ENCODE peak calls at places on chromosomes 1 and 21, in ten cellular contexts. R, M, C, T, A, L, E, V, Q and D are unnamed samples.

GRCh38 chr1:41671116-41671755 is 186.8 kb upstream of the EDN2 start:
- DNase-seq in A (no peak), L (no peak), E (no peak), M (no peak), V (no peak), T (no peak), C (no peak), R (no peak), Q (no peak), D (no peak)

GRCh38 chr1:43152866-43153265 is 19.2 kb downstream of the EBNA1BP2 start:
- DNase-seq in A (no peak), E (no peak), T (no peak), V (no peak), Q (no peak), M (no peak), R (no peak), L (no peak), C (no peak), D (no peak)

GRCh38 chr1:21818661-21819060 is 6.6 kb downstream of the LDLRAD2 start:
- DNase-seq in V (peak), A (peak), C (peak), T (no peak), Q (peak), R (peak), E (no peak), L (peak), M (no peak), D (no peak)

GRCh38 chr1:98794196-98794886 is 132.8 kb downstream of the SNX7 start:
- DNase-seq in T (peak), Q (peak), C (peak), A (peak), M (peak), V (no peak), L (peak), R (peak), E (peak), D (no peak)

GRCh38 chr1:173925306-173926242 is 8.4 kb upstream of the SERPINC1 start:
- DNase-seq in T (no peak), A (no peak), C (no peak), R (no peak), M (peak), L (no peak), Q (no peak), V (no peak), E (no peak), D (no peak)

GRCh38 chr1:150567717-150568561 is 11.5 kb downstream of the MCL1 start:
- DNase-seq in V (peak), T (peak), Q (peak), R (peak), C (no peak), L (peak), E (peak), M (peak), A (peak), D (peak)

GRCh38 chr1:31467005-31467674 is 54.1 kb downstream of the SERINC2 start:
- DNase-seq in R (no peak), M (no peak), T (no peak), Q (no peak), V (no peak), E (no peak), A (no peak), L (no peak), C (no peak), D (no peak)

GRCh38 chr1:27961646-27962221 is 2.0 kb downstream of the XKR8 start:
- DNase-seq in L (no peak), E (no peak), C (no peak), R (no peak), V (no peak), M (no peak), A (no peak), Q (no peak), T (no peak), D (no peak)

GRCh38 chr1:210764536-210764935 is 369.4 kb downstream of the KCNH1 start:
- DNase-seq in T (no peak), M (no peak), V (no peak), A (no peak), L (no peak), E (no peak), Q (no peak), R (no peak), C (no peak), D (no peak)

GRCh38 chr1:59072017-59072947 is 224.6 kb upstream of the FGGY start:
- DNase-seq in T (peak), L (peak), C (no peak), E (no peak), R (no peak), M (no peak), V (no peak), Q (no peak), A (peak), D (no peak)

GRCh38 chr21:46151261-46151988 is 4.0 kb downstream of the FTCD start:
- DNase-seq in T (no peak), M (peak), E (peak), V (peak), A (peak), L (no peak), C (no peak), R (peak), Q (no peak), D (no peak)

GRCh38 chr1:43776043-43776761 is 68.9 kb downstream of the ST3GAL3 start:
- DNase-seq in E (no peak), A (no peak), T (peak), L (peak), V (no peak), M (no peak), Q (peak), C (no peak), R (no peak), D (no peak)

GRCh38 chr1:29896791-29897725 is 660.7 kb downstream of the PTPRU start:
- DNase-seq in V (no peak), A (no peak), E (no peak), M (peak), C (no peak), L (no peak), Q (no peak), R (no peak), T (no peak), D (no peak)

GRCh38 chr1:214303106-214303505 is 22.1 kb downstream of the SMYD2 start:
- DNase-seq in A (no peak), R (no peak), T (no peak), M (no peak), C (no peak), L (no peak), E (no peak), Q (no peak), V (no peak), D (peak)

GRCh38 chr1:43066578-43066977 is 105.5 kb downstream of the EBNA1BP2 start:
- DNase-seq in V (no peak), L (no peak), T (no peak), E (no peak), C (no peak), Q (no peak), A (no peak), M (no peak), R (no peak), D (peak)

GRCh38 chr1:184748767-184749166 is 5.9 kb downstream of the EDEM3 start:
- DNase-seq in L (no peak), T (no peak), A (no peak), C (no peak), Q (no peak), M (no peak), E (no peak), R (no peak), V (no peak), D (no peak)

DNA sequence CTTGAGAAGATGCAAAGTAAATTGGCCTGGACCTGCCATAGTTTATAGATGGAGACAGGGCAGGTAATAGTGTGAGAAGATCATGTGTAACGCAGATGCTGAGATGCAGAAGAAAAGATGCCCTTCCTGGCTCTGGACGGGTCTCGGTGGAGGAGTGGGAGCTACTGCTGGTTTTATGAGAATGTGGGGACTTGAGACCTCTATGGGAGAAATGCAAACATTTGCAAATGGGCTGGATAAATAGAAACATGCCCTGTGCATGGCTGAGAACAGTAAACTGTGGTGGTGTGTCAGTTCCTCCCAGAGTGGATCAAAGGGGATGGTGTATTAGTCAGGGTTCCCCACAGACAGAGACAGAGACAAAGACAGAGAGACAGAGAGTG is 21.9 kb downstream of the UBASH3A start:
- DNase-seq in T (no peak), L (no peak), Q (no peak), V (no peak), M (no peak), A (no peak), R (no peak), E (no peak), C (no peak), D (no peak)
- TF ChIP-seq POLR2A in T (no peak), L (no peak), Q (no peak), V (no peak), M (no peak), A (no peak), R (no peak), E (no peak), C (no peak), D (no peak)

GRCh38 chr1:222739465-222739864 is 2.5 kb downstream of the FAM177B start:
- DNase-seq in C (no peak), V (no peak), A (no peak), E (no peak), Q (no peak), L (no peak), T (no peak), M (no peak), R (no peak), D (no peak)
- H3K4me3 ChIP-seq in C (no peak), V (no peak), A (no peak), E (no peak), Q (no peak), L (no peak), T (no peak), M (no peak), R (no peak), D (no peak)

GRCh38 chr1:67802565-67802964 is 30.7 kb downstream of the GNG12 start:
- DNase-seq in C (no peak), T (no peak), E (no peak), Q (no peak), R (no peak), V (no peak), L (no peak), A (peak), M (no peak), D (no peak)

GRCh38 chr1:67803380-67804279 is 29.6 kb downstream of the GNG12 start:
- DNase-seq in L (no peak), E (no peak), T (no peak), A (no peak), V (no peak), M (no peak), C (no peak), Q (no peak), R (no peak), D (no peak)

GRCh38 chr1:67804710-67805109 is 28.6 kb downstream of the GNG12 start:
- DNase-seq in E (no peak), L (no peak), R (no peak), T (no peak), Q (no peak), A (no peak), V (no peak), M (no peak), C (no peak), D (no peak)

GRCh38 chr1:67807282-67807681 is 26.0 kb downstream of the GNG12 start:
- DNase-seq in C (no peak), L (no peak), Q (no peak), E (no peak), M (no peak), T (no peak), A (no peak), R (no peak), V (no peak), D (no peak)

GRCh38 chr1:67801903-67802302 is 31.4 kb downstream of the GNG12 start:
- DNase-seq in V (no peak), R (no peak), L (no peak), E (no peak), M (no peak), Q (no peak), C (no peak), T (no peak), A (no peak), D (no peak)
- TF ChIP-seq POLR2A in V (no peak), R (no peak), L (no peak), E (no peak), M (no peak), Q (no peak), C (no peak), T (no peak), A (no peak), D (no peak)

GRCh38 chr1:3072948-3073519 is 4.0 kb downstream of the PRDM16 start:
- DNase-seq in V (no peak), Q (no peak), R (no peak), T (no peak), C (no peak), L (no peak), A (no peak), M (no peak), E (no peak), D (no peak)

GRCh38 chr1:3070654-3071506 is 1.9 kb downstream of the PRDM16 start:
- DNase-seq in V (peak), C (no peak), E (no peak), Q (no peak), A (no peak), L (no peak), T (no peak), R (no peak), M (peak), D (no peak)

GRCh38 chr1:3070304-3070653 is 1.3 kb downstream of the PRDM16 start:
- DNase-seq in V (no peak), A (no peak), T (no peak), R (no peak), E (no peak), C (no peak), M (no peak), Q (no peak), L (no peak), D (no peak)

GRCh38 chr1:3072178-3072947 is 3.4 kb downstream of the PRDM16 start:
- DNase-seq in R (no peak), L (no peak), V (no peak), M (peak), E (no peak), T (no peak), Q (no peak), A (no peak), C (no peak), D (no peak)

GRCh38 chr1:3071507-3072177 is 2.6 kb downstream of the PRDM16 start:
- DNase-seq in C (no peak), E (no peak), T (no peak), Q (no peak), L (no peak), V (peak), R (no peak), M (no peak), A (no peak), D (no peak)
- H3K4me3 ChIP-seq in C (no peak), E (peak), T (no peak), Q (no peak), L (no peak), V (no peak), R (peak), M (no peak), A (no peak), D (no peak)

GRCh38 chr1:11807087-11807486 is 1.1 kb downstream of the CLCN6 start:
- DNase-seq in T (no peak), Q (no peak), E (no peak), R (no peak), A (no peak), M (no peak), C (no peak), V (no peak), L (no peak), D (no peak)

GRCh38 chr1:11804666-11805453 is 904 bp downstream of the MTHFR start:
- DNase-seq in V (no peak), L (peak), T (peak), E (peak), C (no peak), Q (no peak), M (peak), R (peak), A (peak), D (no peak)

GRCh38 chr1:11802973-11803885 is 2.5 kb downstream of the MTHFR start:
- DNase-seq in T (peak), Q (no peak), L (peak), R (peak), A (peak), C (peak), E (peak), M (peak), V (peak), D (peak)

GRCh38 chr1:11806307-11806936 is 431 bp downstream of the CLCN6 start:
- DNase-seq in T (peak), R (peak), C (no peak), V (no peak), E (peak), M (no peak), A (no peak), Q (no peak), L (peak), D (no peak)

GRCh38 chr1:11805454-11806306 is at the start of the genes CLCN6 and MTHFR:
- DNase-seq in V (peak), Q (peak), R (peak), M (peak), T (peak), C (peak), E (peak), L (peak), A (peak), D (peak)
- TF ChIP-seq POLR2A in V (peak), Q (peak), R (peak), M (peak), T (peak), C (peak), E (peak), L (peak), A (peak), D (peak)

DNA sequence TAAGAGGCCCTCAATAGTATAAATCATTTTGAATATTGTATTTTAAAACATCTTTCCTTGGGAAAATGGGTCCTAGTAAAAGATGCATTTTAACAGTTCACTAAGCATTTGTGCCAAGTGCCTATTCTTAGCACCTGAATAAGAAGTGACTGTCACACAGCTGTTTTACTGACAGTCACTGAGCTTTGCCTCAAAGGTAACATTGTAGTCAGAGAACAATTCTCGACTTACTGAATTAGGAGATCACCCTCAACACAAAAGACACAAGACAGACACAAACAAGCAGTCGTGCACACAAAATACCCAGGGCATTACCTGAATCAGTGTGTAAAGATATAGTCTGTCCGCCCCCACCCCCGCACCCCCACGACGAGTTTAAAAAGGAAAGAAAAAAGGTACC is 388 bp downstream of the ESRRG start:
- DNase-seq in M (no peak), L (no peak), A (no peak), T (no peak), V (no peak), R (no peak), C (no peak), E (no peak), Q (no peak), D (no peak)
- H3K4me3 ChIP-seq in M (peak), L (no peak), A (peak), T (no peak), V (peak), R (peak), C (no peak), E (peak), Q (no peak), D (no peak)

GRCh38 chr1:227838181-227838580 is 22.7 kb downstream of the PRSS38 start:
- DNase-seq in Q (no peak), A (no peak), C (no peak), L (no peak), R (no peak), T (no peak), E (no peak), V (no peak), M (no peak), D (no peak)

GRCh38 chr1:227845519-227845918 is 30.0 kb downstream of the PRSS38 start:
- DNase-seq in R (no peak), E (no peak), M (no peak), Q (no peak), L (no peak), T (no peak), V (no peak), C (no peak), A (no peak), D (peak)

GRCh38 chr1:227844320-227845114 is 29.0 kb downstream of the PRSS38 start:
- DNase-seq in T (no peak), L (no peak), V (no peak), C (no peak), E (no peak), R (no peak), Q (no peak), A (no peak), M (no peak), D (no peak)

GRCh38 chr1:227845115-227845389 is 29.6 kb downstream of the PRSS38 start:
- DNase-seq in R (no peak), Q (no peak), L (no peak), V (no peak), C (no peak), A (no peak), E (no peak), T (no peak), M (no peak), D (no peak)

DNA sequence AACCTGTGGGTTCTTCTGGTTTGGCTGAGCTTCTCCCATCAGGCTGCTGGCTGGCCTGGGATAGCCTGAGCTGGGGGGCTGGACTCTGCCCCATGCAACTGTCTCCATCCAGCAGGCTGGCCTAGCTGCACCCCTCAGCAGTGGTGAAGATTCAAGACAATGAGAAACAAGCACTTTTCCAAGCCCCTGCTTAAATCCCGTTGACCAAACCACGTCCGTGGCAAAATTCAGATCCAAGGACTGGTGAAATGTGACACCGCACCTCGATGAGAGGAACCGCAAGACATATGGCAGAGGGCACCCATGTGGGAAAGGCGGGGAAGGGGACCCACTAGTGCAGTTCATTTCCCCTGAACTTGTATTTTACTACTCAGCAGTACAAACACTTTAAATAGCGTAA is 25.7 kb downstream of the PRSS38 start:
- DNase-seq in M (no peak), Q (no peak), E (no peak), V (no peak), A (no peak), C (no peak), R (no peak), L (no peak), T (no peak), D (no peak)
- TF ChIP-seq POLR2A in M (no peak), Q (no peak), E (no peak), V (no peak), A (no peak), C (no peak), R (no peak), L (no peak), T (no peak), D (no peak)

GRCh38 chr1:35807614-35808375 is at the start of gene AGO4:
- DNase-seq in A (peak), T (peak), Q (peak), V (peak), E (peak), L (peak), C (no peak), M (peak), R (peak), D (peak)

GRCh38 chr1:35808376-35809155 is 750 bp downstream of the AGO4 start:
- DNase-seq in M (peak), Q (peak), C (no peak), A (peak), L (peak), V (peak), E (peak), R (peak), T (peak), D (peak)

GRCh38 chr1:35810096-35810860 is 2.5 kb downstream of the AGO4 start:
- DNase-seq in M (no peak), E (no peak), V (no peak), L (no peak), C (no peak), T (no peak), R (no peak), Q (no peak), A (no peak), D (no peak)

GRCh38 chr1:35809156-35810095 is 1.6 kb downstream of the AGO4 start:
- DNase-seq in Q (no peak), E (no peak), L (no peak), C (no peak), T (no peak), R (no peak), V (no peak), M (no peak), A (no peak), D (no peak)
- H3K4me3 ChIP-seq in Q (peak), E (peak), L (peak), C (peak), T (peak), R (peak), V (peak), M (peak), A (peak), D (no peak)

GRCh38 chr1:193552274-193552673 is 365.9 kb upstream of the B3GALT2 start:
- DNase-seq in C (no peak), L (no peak), A (no peak), R (no peak), Q (no peak), T (no peak), M (no peak), E (no peak), V (no peak), D (no peak)
- TF ChIP-seq POLR2A in C (no peak), L (no peak), A (no peak), R (no peak), Q (no peak), T (no peak), M (no peak), E (no peak), V (no peak), D (no peak)

DNA sequence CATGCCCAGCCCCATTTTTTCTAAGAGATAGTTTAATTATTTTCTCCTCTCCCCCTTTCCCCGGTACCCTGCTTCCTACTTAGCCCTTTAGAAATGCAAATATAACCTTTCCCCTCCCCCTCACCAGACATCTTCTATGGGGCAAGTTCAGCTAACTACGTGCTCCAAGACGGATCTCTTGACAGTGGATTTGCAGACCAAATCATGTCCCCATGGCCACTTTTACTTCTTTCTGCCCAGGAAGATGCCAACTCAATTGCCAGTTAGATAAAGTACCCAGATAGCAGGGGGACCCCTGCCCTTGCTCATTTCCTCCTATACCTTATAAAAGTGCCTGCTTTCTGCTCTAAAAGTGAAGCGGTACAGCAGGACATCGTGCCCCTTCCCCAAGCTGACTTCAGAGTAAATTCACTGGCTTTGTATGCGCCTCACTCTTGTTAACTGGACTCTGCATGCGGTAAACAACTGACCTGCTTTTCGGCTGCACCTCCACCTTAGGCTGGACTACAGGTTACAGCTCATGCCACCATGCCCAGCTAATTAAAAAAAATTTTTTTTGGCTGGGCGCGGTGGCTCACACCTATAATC is 7.4 kb downstream of the DNAJC11 start:
- DNase-seq in A (no peak), V (no peak), C (no peak), R (no peak), M (no peak), E (no peak), Q (no peak), T (no peak), L (no peak), D (no peak)
- H3K4me3 ChIP-seq in A (no peak), V (no peak), C (no peak), R (no peak), M (no peak), E (no peak), Q (no peak), T (no peak), L (no peak), D (no peak)